ENCODE peak calls at places on chromosomes 12 and 14, in eight cellular contexts. C is aorta; R is hypothalamus; U is endodermal cell; B is CD8-positive, alpha-beta T cell; T is AG08396; Z is uterus; W is left cardiac atrium. G is an unnamed sample.

GRCh38 chr14:56630707-56631106 is 51.1 kb downstream of the TMEM260 start:
- DNase-seq in R (no peak), U (no peak), C (no peak), Z (no peak), T (no peak), B (no peak), W (no peak), G (no peak)

GRCh38 chr14:41636492-41637392 is 30.1 kb downstream of the LRFN5 start:
- DNase-seq in R (no peak), B (no peak), Z (no peak), C (no peak), T (no peak), U (peak; percentile 45), W (no peak), G (no peak)

GRCh38 chr14:72615511-72616121 is 278.3 kb downstream of the DPF3 start:
- DNase-seq in C (no peak), U (peak; percentile 40), T (no peak), B (no peak), W (no peak), Z (no peak), R (no peak), G (no peak)

GRCh38 chr12:76552343-76552938 is 7.1 kb downstream of the OSBPL8 start:
- DNase-seq in U (no peak), W (no peak), R (no peak), B (no peak), T (no peak), Z (no peak), C (no peak), G (no peak)

GRCh38 chr12:70683976-70684375 is 46.7 kb upstream of the PTPRB start:
- DNase-seq in B (no peak), U (no peak), Z (no peak), C (no peak), T (no peak), W (no peak), R (no peak), G (no peak)

GRCh38 chr12:84785951-84786350 is 126.6 kb downstream of the SLC6A15 start:
- DNase-seq in U (no peak), Z (no peak), T (no peak), R (no peak), W (no peak), C (no peak), B (no peak), G (no peak)

GRCh38 chr12:71795901-71796300 is 41.2 kb downstream of the RAB21 start:
- DNase-seq in R (no peak), C (no peak), T (no peak), U (no peak), W (no peak), Z (no peak), B (no peak), G (no peak)

GRCh38 chr14:73686901-73687300 is 27.3 kb downstream of the PNMA1 start:
- DNase-seq in W (no peak), B (no peak), Z (no peak), U (no peak), T (no peak), C (no peak), R (no peak), G (no peak)

GRCh38 chr14:100728962-100729361 is 2.3 kb downstream of the DLK1 start:
- DNase-seq in W (no peak), R (no peak), Z (no peak), U (no peak), C (no peak), B (no peak), T (no peak), G (no peak)

G was measured in heart right ventricle.